ENCODE peak calls at places on chromosomes 11 and 22, in seven cellular contexts. P is left ventricle myocardium inferior; J is stimulated activated CD4-positive, alpha-beta T cell treated with anti-CD3 and anti-CD28 coated beads, TNF-alpha, amount 100 ng/mL, for 24 hours; U is SK-N-DZ; X is SW 1271; Z is activated CD4-positive, CD25-positive, alpha-beta regulatory T cell; F is H4. Q is an unnamed sample.

GRCh38 chr11:7196396-7197146 is 55.1 kb upstream of the SYT9 start:
- DNase-seq in P (no peak), J (no peak), U (no peak), X (no peak), Z (no peak), F (no peak), Q (no peak)

GRCh38 chr22:17234144-17234623 is 14.9 kb upstream of the ADA2 start:
- DNase-seq in P (no peak), J (no peak), U (peak; percentile 31), X (no peak), Z (no peak), F (no peak), Q (no peak)

GRCh38 chr22:19422440-19423301 is 8.9 kb downstream of the HIRA start:
- DNase-seq in P (no peak), J (no peak), U (no peak), X (no peak), Z (no peak), F (no peak), Q (no peak)

GRCh38 chr11:29321293-29322132 is 695.3 kb downstream of the KCNA4 start:
- DNase-seq in P (no peak), J (no peak), U (no peak), X (no peak), Z (no peak), F (peak; percentile 62), Q (no peak)

GRCh38 chr22:27662359-27663030 is 139.1 kb downstream of the MN1 start:
- DNase-seq in P (peak; percentile 84), J (no peak), U (no peak), X (no peak), Z (no peak), F (no peak), Q (peak; percentile 28)

GRCh38 chr11:65639623-65640482 is 2.0 kb downstream of the SIPA1 start:
- DNase-seq in P (peak; percentile 45), J (no peak), U (no peak), X (no peak), Z (no peak), F (no peak), Q (peak; percentile 51)

GRCh38 chr11:47766363-47767227 is 546 bp downstream of the FNBP4 start:
- DNase-seq in P (peak; percentile 61), J (peak; percentile 80), U (peak; percentile 43), X (no peak), Z (peak; percentile 51), F (peak; percentile 34), Q (peak; percentile 88)

GRCh38 chr11:34671946-34672345 is 51.1 kb downstream of the EHF start:
- DNase-seq in P (no peak), J (no peak), U (no peak), X (no peak), Z (no peak), F (no peak), Q (no peak)

GRCh38 chr11:1832181-1832988 is 2.4 kb upstream of the SYT8 start:
- DNase-seq in P (peak; percentile 56), J (peak; percentile 51), U (peak; percentile 32), X (no peak), Z (peak; percentile 62), F (no peak), Q (peak; percentile 76)

GRCh38 chr22:23773247-23774113 is 831 bp downstream of the MMP11 start:
- DNase-seq in P (peak; percentile 61), J (no peak), U (no peak), X (no peak), Z (no peak), F (no peak), Q (no peak)